ENCODE peak calls at places on chromosomes 13 and 19, in four cellular contexts. Y is H9, U is fibroblast of lung, Q is stomach. L is an unnamed sample.

GRCh38 chr19:2227415-2228156 is 8.5 kb downstream of the PLEKHJ1 start:
- DNase-seq in Q (no peak), U (no peak), Y (no peak), L (no peak)

GRCh38 chr13:52371736-52372247 is 34.2 kb downstream of the THSD1 start:
- DNase-seq in U (peak; percentile 89), Q (no peak), Y (no peak), L (peak; percentile 33)

GRCh38 chr13:69423844-69424243 is 683.8 kb upstream of the ATXN8OS start:
- DNase-seq in Y (no peak), U (no peak), Q (no peak), L (no peak)

GRCh38 chr19:632228-633067 is 889 bp downstream of the POLRMT start:
- DNase-seq in Q (no peak), Y (peak; percentile 67), U (peak; percentile 62), L (peak; percentile 75)

GRCh38 chr19:33040994-33041827 is 23.5 kb downstream of the RHPN2 start:
- DNase-seq in Y (no peak), Q (peak; percentile 50), U (peak; percentile 47), L (no peak)

GRCh38 chr19:8515317-8515716 is 1.4 kb upstream of the ZNF414 start:
- DNase-seq in Q (no peak), U (no peak), Y (no peak), L (no peak)

GRCh38 chr19:6465006-6465405 is 935 bp downstream of the CRB3 start:
- DNase-seq in Y (no peak), U (no peak), Q (peak; percentile 28), L (no peak)

GRCh38 chr13:41317243-41317642 is 6.2 kb downstream of the NAA16 start:
- DNase-seq in Q (no peak), Y (no peak), U (no peak), L (no peak)

GRCh38 chr19:16185925-16186234 is 670 bp downstream of the FAM32A start:
- DNase-seq in U (peak; percentile 32), Y (no peak), Q (no peak), L (peak; percentile 19)

GRCh38 chr13:22447132-22447886 is 733.5 kb upstream of the SGCG start:
- DNase-seq in Y (no peak), Q (no peak), U (no peak), L (no peak)

GRCh38 chr13:65387743-65388347 is 1842.3 kb downstream of the PCDH9 start:
- DNase-seq in Y (no peak), Q (no peak), U (no peak), L (no peak)

GRCh38 chr19:31418692-31419430 is 69.6 kb upstream of the TSHZ3 start:
- DNase-seq in Y (peak; percentile 97), U (no peak), Q (no peak), L (no peak)

GRCh38 chr19:40267601-40267997 is 17.5 kb downstream of the AKT2 start:
- DNase-seq in Y (no peak), Q (no peak), U (no peak), L (no peak)

GRCh38 chr13:29022968-29023367 is 202.8 kb downstream of the MTUS2 start:
- DNase-seq in Y (no peak), Q (no peak), U (no peak), L (no peak)

GRCh38 chr13:74657765-74658164 is 523.6 kb upstream of the KLF12 start:
- DNase-seq in Q (no peak), Y (no peak), U (no peak), L (no peak)

GRCh38 chr19:6062274-6062673 is 48.0 kb downstream of the RFX2 start:
- DNase-seq in Y (no peak), Q (peak; percentile 28), U (peak; percentile 58), L (no peak)

GRCh38 chr19:21482863-21483276 is 22.5 kb upstream of the ZNF429 start:
- DNase-seq in Q (peak; percentile 63), U (peak; percentile 24), Y (peak; percentile 81), L (no peak)

GRCh38 chr13:79349011-79349410 is 57.0 kb downstream of the RBM26 start:
- DNase-seq in Q (no peak), U (peak; percentile 68), Y (no peak), L (no peak)

GRCh38 chr19:2711175-2711936 is 8.9 kb upstream of the GNG7 start:
- DNase-seq in Q (no peak), Y (peak; percentile 22), U (peak; percentile 78), L (peak; percentile 81)

GRCh38 chr19:34732548-34733255 is 1.3 kb upstream of the ZNF181 start:
- DNase-seq in Y (no peak), Q (no peak), U (no peak), L (no peak)

GRCh38 chr19:35169226-35169995 is 14.9 kb downstream of the FXYD5 start:
- DNase-seq in Y (peak; percentile 18), Q (no peak), U (no peak), L (no peak)

GRCh38 chr19:15144046-15144646 is 36.9 kb downstream of the SYDE1 start:
- DNase-seq in U (peak; percentile 27), Y (no peak), Q (no peak), L (no peak)

DNA sequence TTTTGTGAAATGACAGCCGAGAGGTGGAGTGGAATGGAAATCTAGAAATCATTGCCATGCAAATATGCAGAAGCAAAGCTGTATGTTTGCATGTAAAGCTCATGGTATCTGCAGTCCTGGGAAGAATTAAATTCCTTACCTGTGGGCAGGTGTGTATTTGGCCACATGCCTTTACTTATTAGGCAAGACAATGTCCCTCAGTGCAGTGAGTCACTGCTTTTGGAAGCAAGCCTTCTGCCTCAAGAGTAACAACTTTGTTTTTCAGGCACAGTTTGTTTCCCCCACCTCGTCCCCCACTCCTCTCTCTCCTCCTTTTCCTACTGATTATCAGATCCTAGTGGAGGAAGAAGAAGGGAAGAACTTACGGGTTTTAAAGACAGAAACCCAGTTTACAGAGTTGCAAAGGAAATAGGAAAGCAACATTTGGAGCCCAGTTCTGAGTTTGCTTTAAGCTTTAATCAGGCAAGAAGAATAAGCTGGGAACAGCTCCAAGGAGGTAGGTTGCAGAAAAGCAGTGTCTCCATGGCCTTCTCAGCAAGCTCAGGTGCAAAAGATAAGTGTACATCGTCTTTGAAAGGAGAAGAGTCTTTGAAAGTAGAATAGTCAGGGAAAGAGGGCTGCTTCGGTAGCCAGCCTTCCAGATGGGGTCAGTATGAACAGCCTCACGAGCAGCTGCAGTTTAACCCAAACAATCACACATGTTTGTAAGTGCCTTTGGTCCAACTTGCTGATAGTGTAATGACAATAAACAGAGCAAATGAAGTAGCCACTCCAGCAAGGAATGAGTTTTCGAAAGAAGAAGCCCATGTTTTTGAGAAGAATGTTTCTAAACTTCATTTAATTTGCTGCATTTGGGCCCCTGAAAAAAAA is 190.1 kb downstream of the KLF5 start:
- DNase-seq in Y (peak; percentile 33), U (peak; percentile 39), Q (peak; percentile 64), L (no peak)
- H3K27ac ChIP-seq in Y (no peak overlapping the region), U (no peak overlapping the region), Q (peak overlapping the region; percentile 46), L (no peak overlapping the region)

GRCh38 chr13:30108913-30109237 is 198.5 kb downstream of the KATNAL1 start:
- DNase-seq in Q (peak; percentile 92), Y (no peak), U (no peak), L (no peak)

GRCh38 chr13:30107536-30108136 is 199.7 kb downstream of the KATNAL1 start:
- DNase-seq in U (no peak), Q (peak; percentile 37), Y (no peak), L (no peak)

GRCh38 chr13:30108216-30108912 is 199.0 kb downstream of the KATNAL1 start:
- DNase-seq in Q (no peak), U (no peak), Y (no peak), L (no peak)

GRCh38 chr13:30110301-30111070 is 196.9 kb downstream of the KATNAL1 start:
- DNase-seq in Y (no peak), U (no peak), Q (no peak), L (no peak)

GRCh38 chr13:30109471-30110135 is 197.7 kb downstream of the KATNAL1 start:
- DNase-seq in U (no peak), Y (no peak), Q (no peak), L (no peak)
- H3K27ac ChIP-seq in U (no peak overlapping the region), Y (no peak overlapping the region), Q (peak overlapping the region; percentile 79), L (no peak overlapping the region)

DNA sequence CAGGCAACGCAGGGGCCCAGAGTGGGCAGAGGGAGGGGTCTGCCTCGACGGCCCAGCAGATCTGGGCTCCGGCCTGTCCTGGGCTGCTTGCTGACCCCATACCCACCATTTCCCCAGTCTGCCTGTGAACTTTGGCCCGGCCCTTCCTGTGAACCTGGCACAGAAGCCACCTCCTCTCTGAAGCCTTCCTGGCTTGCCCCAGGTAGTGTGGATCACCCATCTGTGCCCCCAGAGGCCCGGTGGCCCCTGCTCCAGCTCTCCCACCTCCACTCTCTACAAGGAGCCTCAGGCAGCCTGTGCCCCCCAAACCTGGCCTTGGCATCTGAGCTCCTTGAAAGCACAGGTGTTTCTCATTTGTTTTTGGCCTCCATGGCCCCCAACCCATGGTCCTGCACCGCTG is 15.7 kb downstream of the PLEKHF1 start:
- DNase-seq in U (no peak), Q (no peak), Y (no peak), L (no peak)
- H3K27ac ChIP-seq in U (no peak overlapping the region), Q (no peak overlapping the region), Y (no peak overlapping the region), L (no peak overlapping the region)

DNA sequence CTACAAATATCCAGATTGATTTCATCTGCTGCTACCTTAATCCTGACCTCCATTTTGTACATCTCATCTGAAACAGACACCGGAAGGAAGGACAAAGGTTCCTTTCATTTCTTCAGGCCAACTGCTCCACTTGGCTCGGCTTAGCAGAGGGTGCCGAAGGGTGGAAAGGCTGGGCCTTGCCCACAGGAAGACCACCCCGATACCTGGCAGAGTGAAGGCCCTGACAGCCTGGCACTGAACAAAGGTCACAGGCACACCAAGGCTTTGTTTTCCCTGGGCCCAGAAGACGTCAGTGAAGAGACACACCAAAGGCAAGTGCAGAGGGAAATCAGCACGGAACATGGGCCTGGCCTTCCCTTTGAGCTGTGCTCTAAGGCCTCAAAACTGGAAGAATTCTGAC is 71.5 kb downstream of the LATS2 start:
- DNase-seq in Y (no peak), U (no peak), Q (no peak), L (no peak)
- H3K27ac ChIP-seq in Y (no peak overlapping the region), U (peak overlapping the region; percentile 37), Q (no peak overlapping the region), L (no peak overlapping the region)

GRCh38 chr13:47168086-47168485 is 271.2 kb upstream of the HTR2A start:
- DNase-seq in Q (no peak), U (peak; percentile 67), Y (no peak), L (peak; percentile 59)
- H3K27ac ChIP-seq in Q (no peak overlapping the region), U (no peak overlapping the region), Y (no peak overlapping the region), L (peak overlapping the region; percentile 63)

GRCh38 chr19:17952041-17952976 is 14.6 kb upstream of the KCNN1 start:
- DNase-seq in Q (no peak), U (no peak), Y (peak; percentile 44), L (no peak)

GRCh38 chr19:17953316-17953801 is 13.5 kb upstream of the KCNN1 start:
- DNase-seq in Q (no peak), Y (peak; percentile 27), U (no peak), L (no peak)

GRCh38 chr19:17953869-17954268 is 13.0 kb upstream of the KCNN1 start:
- DNase-seq in Y (peak; percentile 44), U (no peak), Q (no peak), L (no peak)

GRCh38 chr19:17957149-17957849 is 9.6 kb upstream of the KCNN1 start:
- DNase-seq in Y (no peak), Q (no peak), U (no peak), L (no peak)

DNA sequence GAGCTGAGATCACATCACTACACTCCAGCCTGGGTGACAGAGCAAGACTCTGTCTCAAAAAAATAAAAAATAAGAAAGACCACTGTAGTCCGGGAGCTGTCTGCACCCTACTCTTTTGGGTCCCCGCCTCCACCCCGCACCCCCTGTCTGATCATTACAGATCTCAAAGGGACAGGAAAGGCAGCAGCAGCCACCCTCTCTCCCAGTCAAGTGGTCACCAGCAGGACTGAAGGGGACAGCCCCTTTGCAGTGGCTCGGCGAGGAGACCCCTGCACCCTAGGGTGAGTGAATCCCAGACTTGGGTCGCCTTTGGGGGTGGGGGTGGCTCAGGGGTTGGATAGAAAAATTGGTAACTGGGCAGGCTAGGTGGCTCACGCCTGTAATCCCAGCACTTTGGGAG is 12.5 kb upstream of the KCNN1 start:
- DNase-seq in Y (no peak), Q (no peak), U (no peak), L (no peak)
- H3K27ac ChIP-seq in Y (no peak overlapping the region), Q (no peak overlapping the region), U (no peak overlapping the region), L (no peak overlapping the region)

GRCh38 chr13:31441804-31442487 is 242.2 kb downstream of the B3GLCT start:
- DNase-seq in U (no peak), Y (no peak), Q (no peak), L (no peak)
- H3K27ac ChIP-seq in U (no peak overlapping the region), Y (no peak overlapping the region), Q (no peak overlapping the region), L (no peak overlapping the region)

L was measured in brain microvascular endothelial cell.